ENCODE peak calls at places on chromosomes 4 and X, in nine cellular contexts. Y is left lung, M is MG63, I is spleen, G is K562, U is body of pancreas, T is prostate gland, N is trophoblast cell, K is adipocyte. P is an unnamed sample.
A peak's percentile ranks its signal among the peaks of the same experiment; 100 is the strongest.

GRCh38 chr4:188295899-188296298 is 156.7 kb downstream of the TRIML1 start:
- DNase-seq in U (no peak), T (no peak), G (no peak), N (no peak), I (no peak), K (peak; percentile 37), Y (no peak), M (peak; percentile 28), P (peak; percentile 89)

GRCh38 chr4:55127521-55127920 is 2.1 kb upstream of the KDR start:
- DNase-seq in G (no peak), U (no peak), T (no peak), K (no peak), M (no peak), Y (no peak), N (no peak), I (no peak), P (no peak)

GRCh38 chrX:4944767-4945166 is 1231.3 kb upstream of the PRKX start:
- DNase-seq in N (no peak), U (no peak), G (no peak), I (no peak), Y (no peak), K (no peak), M (no peak), T (no peak), P (no peak)

GRCh38 chr4:91471280-91471679 is 832.5 kb upstream of the GRID2 start:
- DNase-seq in Y (peak; percentile 31), K (no peak), U (no peak), I (peak; percentile 41), G (no peak), T (no peak), M (no peak), N (no peak), P (no peak)

GRCh38 chr4:61580721-61581377 is 380.7 kb downstream of the ADGRL3 start:
- DNase-seq in G (no peak), K (peak; percentile 6), M (no peak), Y (no peak), N (no peak), U (no peak), I (no peak), T (no peak), P (no peak)

GRCh38 chr4:124030038-124030638 is 633.5 kb downstream of the SPRY1 start:
- DNase-seq in K (no peak), I (no peak), Y (no peak), M (no peak), T (no peak), N (no peak), U (no peak), G (no peak), P (no peak)

GRCh38 chr4:155582971-155583437 is 83.6 kb upstream of the GUCY1A1 start:
- DNase-seq in N (no peak), U (no peak), K (peak; percentile 68), M (no peak), I (no peak), G (no peak), T (no peak), Y (no peak), P (no peak)

GRCh38 chr4:59195867-59196266 is 2004.3 kb upstream of the ADGRL3 start:
- DNase-seq in Y (no peak), I (no peak), M (no peak), K (no peak), U (no peak), G (no peak), N (no peak), T (no peak), P (no peak)

GRCh38 chr4:173436149-173436579 is 37.2 kb upstream of the SCRG1 start:
- DNase-seq in T (no peak), K (peak; percentile 89), I (no peak), Y (no peak), M (peak; percentile 30), G (no peak), N (peak; percentile 80), U (no peak), P (no peak)

GRCh38 chrX:40262641-40263560 is 165.1 kb upstream of the BCOR start:
- DNase-seq in M (peak; percentile 61), K (peak; percentile 48), N (peak; percentile 48), G (no peak), T (no peak), Y (no peak), U (peak; percentile 8), I (peak; percentile 64), P (peak; percentile 91)

GRCh38 chr4:19729873-19730735 is 521.6 kb upstream of the SLIT2 start:
- DNase-seq in U (no peak), I (no peak), T (no peak), G (no peak), K (no peak), N (no peak), Y (no peak), M (no peak), P (peak; percentile 48)

GRCh38 chrX:129629837-129630236 is 24.9 kb downstream of the APLN start:
- DNase-seq in K (no peak), M (no peak), Y (no peak), I (no peak), U (no peak), N (no peak), T (no peak), G (no peak), P (no peak)

GRCh38 chr4:112517911-112518310 is 1.9 kb upstream of the NEUROG2 start:
- DNase-seq in I (no peak), G (no peak), U (no peak), N (no peak), T (no peak), K (no peak), M (no peak), Y (no peak), P (no peak)

GRCh38 chr4:178966644-178967043 is 1524.4 kb upstream of the AGA start:
- DNase-seq in I (no peak), K (no peak), G (no peak), N (no peak), T (no peak), Y (no peak), U (no peak), M (no peak), P (no peak)

GRCh38 chrX:10444204-10444603 is 176.2 kb downstream of the MID1 start:
- DNase-seq in M (no peak), K (no peak), N (peak; percentile 4), Y (no peak), T (no peak), U (no peak), I (no peak), G (peak; percentile 1), P (no peak)

GRCh38 chr4:69120869-69121268 is 24.6 kb downstream of the UGT2B7 start:
- DNase-seq in U (no peak), K (no peak), Y (no peak), M (no peak), G (no peak), N (no peak), T (no peak), I (no peak), P (no peak)

GRCh38 chr4:159444668-159445067 is 341.8 kb downstream of the RAPGEF2 start:
- DNase-seq in Y (no peak), N (no peak), G (peak; percentile 22), U (no peak), K (no peak), T (no peak), M (no peak), I (no peak), P (no peak)

GRCh38 chr4:139950568-139950967 is 203.4 kb downstream of the MAML3 start:
- DNase-seq in M (no peak), U (no peak), G (no peak), Y (no peak), N (no peak), T (no peak), I (no peak), K (no peak), P (peak; percentile 58)

GRCh38 chr4:188854451-188854850 is 715.2 kb downstream of the TRIML1 start:
- DNase-seq in K (no peak), N (no peak), I (no peak), T (no peak), Y (no peak), G (no peak), M (no peak), U (no peak), P (no peak)

GRCh38 chr4:165477799-165478198 is 99.0 kb downstream of the CPE start:
- DNase-seq in I (no peak), N (no peak), K (no peak), Y (no peak), U (no peak), G (peak; percentile 39), M (no peak), T (no peak), P (no peak)
- H3K9me3 ChIP-seq in I (peaks cover 7% of the 10 kb centered on the region), N (peaks cover 6% of the 10 kb centered on the region), K (peaks cover 16% of the 10 kb centered on the region), Y (no peaks in the 10 kb centered on the region), U (peaks cover 4% of the 10 kb centered on the region), G (peaks cover 10% of the 10 kb centered on the region), M (peaks cover 15% of the 10 kb centered on the region), T (no peaks in the 10 kb centered on the region), P (no peaks in the 10 kb centered on the region)

DNA sequence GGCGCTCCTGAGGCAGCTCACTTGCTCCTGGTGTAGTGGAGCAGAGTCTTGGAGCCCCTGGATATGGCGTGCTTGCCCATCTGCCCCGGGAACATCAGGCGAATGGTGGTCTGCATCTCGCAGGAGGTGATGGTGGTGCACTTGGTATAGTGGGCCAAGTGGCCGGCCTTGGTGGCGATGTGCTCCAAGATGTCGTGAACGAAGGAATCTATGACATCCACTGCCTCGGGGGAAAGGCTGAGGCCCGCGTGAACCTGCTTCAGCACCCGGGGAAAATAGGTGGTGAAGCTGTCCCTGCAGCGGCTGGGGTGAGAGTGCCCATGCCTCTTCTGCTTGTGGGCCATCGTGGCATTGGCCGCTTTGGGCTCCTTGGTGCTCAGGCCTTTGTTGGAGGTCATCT is 58.1 kb upstream of the TMSB15B start:
- DNase-seq in G (no peak), M (no peak), U (no peak), K (no peak), N (no peak), T (no peak), Y (no peak), I (no peak), P (no peak)
- H3K9me3 ChIP-seq in G (no peaks in the 10 kb centered on the region), M (no peaks in the 10 kb centered on the region), U (no peaks in the 10 kb centered on the region), K (peaks cover 12% of the 10 kb centered on the region), N (peaks cover 1% of the 10 kb centered on the region), T (no peaks in the 10 kb centered on the region), Y (no peaks in the 10 kb centered on the region), I (no peaks in the 10 kb centered on the region), P (no peaks in the 10 kb centered on the region)

DNA sequence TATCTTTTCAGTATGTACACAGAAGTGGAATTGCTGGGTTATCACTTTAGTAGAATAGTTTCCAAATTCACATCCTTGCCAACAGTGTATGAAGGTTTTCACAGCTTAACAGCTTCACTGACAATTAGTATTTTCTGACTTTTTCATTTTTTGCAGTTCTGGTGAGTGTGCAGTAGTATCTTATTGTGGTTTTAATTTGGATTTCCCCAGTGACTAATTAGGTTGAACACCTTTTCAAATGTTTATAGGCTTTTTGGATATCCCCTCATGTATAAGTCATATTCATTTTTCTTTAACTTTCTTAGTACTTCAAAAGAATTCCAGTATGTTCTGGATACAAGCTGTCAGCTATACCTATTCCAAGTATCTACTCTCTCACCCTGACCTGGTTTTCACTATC is 37.1 kb downstream of the BRCC3 start:
- DNase-seq in M (no peak), I (no peak), Y (no peak), U (no peak), G (no peak), T (no peak), K (no peak), N (no peak), P (no peak)
- H3K9me3 ChIP-seq in M (peaks cover 2% of the 10 kb centered on the region), I (no peaks in the 10 kb centered on the region), Y (no peaks in the 10 kb centered on the region), U (no peaks in the 10 kb centered on the region), G (no peaks in the 10 kb centered on the region), T (no peaks in the 10 kb centered on the region), K (peaks cover 6% of the 10 kb centered on the region), N (no peaks in the 10 kb centered on the region), P (no peaks in the 10 kb centered on the region)

DNA sequence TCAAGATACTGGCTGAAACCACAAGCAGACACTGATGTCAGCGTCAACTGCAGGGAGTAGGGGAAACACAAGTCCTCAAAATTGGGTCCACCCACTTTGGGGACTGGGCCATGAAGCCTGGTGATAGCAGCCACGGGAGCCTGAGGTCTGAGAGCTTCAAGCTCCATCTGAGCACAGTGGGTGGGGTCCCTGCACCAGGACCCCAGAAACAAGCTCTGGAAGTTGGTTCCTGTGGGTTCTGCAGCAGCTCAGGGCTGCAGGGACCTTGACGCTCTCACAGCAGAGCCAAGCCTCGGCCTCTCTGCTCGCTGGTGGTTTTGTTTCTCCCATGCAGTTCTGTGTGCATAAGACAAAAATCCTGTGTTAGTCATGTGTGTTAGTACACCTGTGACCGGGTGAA is 54.5 kb downstream of the CPLX1 start:
- DNase-seq in Y (peak; percentile 24), N (no peak), I (no peak), K (no peak), G (no peak), T (no peak), M (no peak), U (no peak), P (peak; percentile 69)
- H3K9me3 ChIP-seq in Y (no peaks in the 10 kb centered on the region), N (peaks cover 8% of the 10 kb centered on the region), I (no peaks in the 10 kb centered on the region), K (no peaks in the 10 kb centered on the region), G (peaks cover 7% of the 10 kb centered on the region), T (no peaks in the 10 kb centered on the region), M (no peaks in the 10 kb centered on the region), U (peaks cover 42% of the 10 kb centered on the region), P (no peaks in the 10 kb centered on the region)

P was measured in osteoblast.